ENCODE peak calls at places on chromosomes 6 and 20, in eight cellular contexts. F is heart left ventricle, J is fibroblast of lung, U is PC-3, X is sigmoid colon, H is A549, B is keratinocyte, M is choroid plexus epithelial cell. C is an unnamed sample.

GRCh38 chr6:140623498-140623897 is 1249.0 kb upstream of the CITED2 start:
- DNase-seq in F (no peak), J (peak), U (peak), X (no peak), H (no peak), B (peak), M (peak), C (peak)

GRCh38 chr6:95095271-95095670 is 482.1 kb upstream of the MANEA start:
- DNase-seq in F (no peak), J (peak), U (no peak), X (no peak), H (no peak), B (no peak), M (peak), C (no peak)

GRCh38 chr6:74410630-74411029 is 714.6 kb downstream of the CD109 start:
- DNase-seq in F (no peak), J (peak), U (no peak), X (no peak), H (no peak), B (no peak), M (peak), C (peak)

GRCh38 chr6:169220068-169220964 is 33.3 kb downstream of the THBS2 start:
- DNase-seq in F (no peak), J (no peak), U (no peak), X (peak), H (no peak), B (no peak), M (no peak), C (no peak)

GRCh38 chr6:139514819-139515218 is 140.4 kb upstream of the CITED2 start:
- DNase-seq in F (no peak), J (peak), U (no peak), X (no peak), H (no peak), B (no peak), M (peak), C (no peak)

GRCh38 chr6:157549468-157549745 is 168.4 kb downstream of the ZDHHC14 start:
- DNase-seq in F (no peak), J (no peak), U (no peak), X (no peak), H (no peak), B (no peak), M (no peak), C (no peak)

GRCh38 chr6:131116755-131117360 is 18.4 kb upstream of the AKAP7 start:
- DNase-seq in F (no peak), J (peak), U (peak), X (no peak), H (peak), B (no peak), M (peak), C (no peak)

GRCh38 chr20:58890454-58891075 is 38.0 kb downstream of the GNAS start:
- DNase-seq in F (peak), J (peak), U (peak), X (peak), H (peak), B (no peak), M (peak), C (no peak)

GRCh38 chr6:711925-712324 is 19.0 kb upstream of the EXOC2 start:
- DNase-seq in F (no peak), J (no peak), U (no peak), X (no peak), H (no peak), B (no peak), M (no peak), C (no peak)

GRCh38 chr6:56450882-56451739 is 191.6 kb downstream of the DST start:
- DNase-seq in F (peak), J (peak), U (no peak), X (peak), H (no peak), B (no peak), M (peak), C (peak)

GRCh38 chr6:157236040-157236725 is 87.1 kb downstream of the TMEM242 start:
- DNase-seq in F (no peak), J (no peak), U (no peak), X (peak), H (no peak), B (no peak), M (no peak), C (no peak)

GRCh38 chr20:50982372-50982771 is 23.8 kb downstream of the MOCS3 start:
- DNase-seq in F (no peak), J (peak), U (peak), X (no peak), H (peak), B (peak), M (peak), C (no peak)

GRCh38 chr6:52285174-52286068 is 879 bp upstream of the MCM3 start:
- DNase-seq in F (no peak), J (peak), U (peak), X (no peak), H (no peak), B (no peak), M (no peak), C (no peak)
- H3K4me3 ChIP-seq in F (peak), J (peak), U (peak), X (peak), H (peak), B (peak), M (peak), C (peak)

DNA sequence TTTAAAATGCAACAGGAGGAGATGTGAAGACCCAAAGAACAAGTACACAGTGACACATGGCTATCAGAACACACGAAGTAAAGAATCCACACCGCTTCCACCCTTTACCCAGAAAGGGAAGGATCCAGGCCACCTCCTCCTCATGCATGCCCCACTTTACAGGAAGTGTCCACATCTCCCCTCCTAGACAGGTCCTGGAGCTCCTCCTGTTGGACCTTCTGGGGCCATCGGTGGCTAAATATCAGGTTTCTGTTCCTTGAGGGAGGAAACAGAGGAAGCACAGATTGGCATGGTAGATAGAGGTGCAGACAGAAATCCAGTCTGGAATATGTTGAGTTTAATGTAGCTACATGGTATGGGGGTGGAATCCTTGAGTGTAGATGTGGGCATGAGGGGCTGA is 10.9 kb downstream of the NINL start:
- DNase-seq in F (no peak), J (peak), U (peak), X (no peak), H (no peak), B (no peak), M (peak), C (no peak)
- TF ChIP-seq CTCF in F (no peak), J (peak), U (peak), X (peak), H (peak), B (peak), M (peak), C (peak)

DNA sequence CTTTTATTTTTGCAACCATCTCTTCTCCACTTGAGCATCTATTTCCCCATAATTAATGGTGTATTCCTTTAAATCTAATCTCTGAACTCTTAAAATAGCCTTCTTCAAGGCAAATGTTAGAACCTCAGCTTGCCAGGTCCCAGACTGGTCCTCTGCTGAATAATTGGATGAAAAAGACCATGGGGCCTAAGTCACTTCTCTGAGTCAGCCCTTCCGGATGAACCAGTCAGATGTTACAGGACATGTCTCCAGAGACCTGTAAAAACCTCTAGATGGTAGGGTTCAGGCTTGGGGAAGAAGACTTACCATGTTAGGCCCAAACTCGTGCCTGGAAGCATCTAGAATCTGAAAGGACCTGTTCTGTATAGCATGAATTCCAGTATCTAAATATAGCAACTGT is 97.3 kb downstream of the CDKAL1 start:
- DNase-seq in F (peak), J (no peak), U (no peak), X (no peak), H (no peak), B (no peak), M (peak), C (no peak)
- H3K4me3 ChIP-seq in F (no peak), J (no peak), U (no peak), X (no peak), H (no peak), B (no peak), M (no peak), C (no peak)

DNA sequence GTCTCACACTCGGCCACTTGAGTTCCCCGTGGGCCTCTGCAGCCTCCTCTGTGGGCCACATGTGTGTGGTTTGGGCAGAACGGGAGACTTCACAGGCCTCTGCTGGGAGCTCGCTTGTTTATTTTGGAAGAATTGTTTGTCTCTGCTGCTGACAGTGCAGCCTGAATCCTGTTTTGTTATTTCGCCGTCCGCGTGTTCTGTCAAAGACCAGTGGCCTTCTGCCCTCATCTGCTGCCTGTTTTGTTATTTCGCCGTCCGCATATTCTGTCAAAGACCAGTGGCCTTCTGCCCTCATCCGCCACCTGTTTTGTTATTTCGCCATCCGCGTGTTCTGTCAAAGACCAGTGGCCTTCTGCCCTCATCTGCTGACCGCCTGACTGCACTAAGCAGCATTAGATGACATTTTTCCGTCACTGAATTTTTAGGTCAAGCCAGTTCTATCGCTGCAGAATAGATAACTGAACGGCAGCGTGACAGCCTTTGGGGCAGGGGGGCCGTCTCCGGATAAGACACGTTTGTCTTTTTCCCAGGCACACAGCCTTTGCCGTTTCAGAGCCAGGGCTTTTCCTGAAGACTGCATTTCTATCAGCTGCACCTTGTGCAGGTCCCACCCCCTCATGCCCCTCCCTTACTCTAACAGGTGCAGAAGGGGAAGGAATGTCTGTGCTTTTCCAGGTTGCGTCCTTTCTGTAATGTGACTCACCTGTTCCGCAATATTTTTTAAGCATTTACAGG is 158.5 kb upstream of the AFDN start:
- DNase-seq in F (no peak), J (no peak), U (no peak), X (no peak), H (no peak), B (no peak), M (no peak), C (no peak)
- TF ChIP-seq CTCF in F (no peak), J (no peak), U (no peak), X (no peak), H (no peak), B (no peak), M (no peak), C (no peak)

DNA sequence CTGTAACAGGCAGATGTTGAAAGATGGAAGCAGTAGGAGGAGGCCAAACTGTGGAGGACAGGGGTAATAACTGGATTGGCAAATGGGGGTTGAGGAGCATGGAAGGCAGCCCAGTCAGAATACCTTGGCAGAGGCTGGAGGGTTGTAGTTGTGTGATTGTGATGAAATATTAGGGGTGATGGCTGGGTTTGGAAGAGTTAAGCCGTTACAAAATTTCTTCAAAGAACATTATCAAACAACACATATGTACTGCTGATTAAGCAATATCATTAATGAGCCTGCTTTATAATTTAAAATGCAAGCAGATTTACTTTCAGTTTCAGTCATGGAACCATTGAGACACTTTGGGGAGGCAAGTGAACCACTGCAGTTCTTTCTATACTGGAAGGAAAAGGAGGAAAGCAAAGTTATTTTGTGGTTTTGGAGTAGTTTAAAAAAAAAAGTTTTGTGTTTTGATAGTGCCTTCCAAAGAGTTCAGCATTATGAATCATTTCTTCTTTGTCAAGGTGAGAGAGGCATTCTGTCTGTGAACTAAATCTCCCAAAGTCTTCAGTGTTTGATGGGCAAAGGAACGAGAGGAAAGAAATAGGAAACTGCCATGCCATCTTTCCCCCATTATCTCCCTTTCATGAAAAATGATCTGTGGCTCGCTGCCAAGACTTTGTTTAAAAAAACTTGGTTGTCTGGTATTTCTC is 20.7 kb downstream of the FOXO3 start:
- DNase-seq in F (no peak), J (peak), U (peak), X (peak), H (no peak), B (no peak), M (peak), C (no peak)
- H3K4me3 ChIP-seq in F (no peak), J (peak), U (no peak), X (no peak), H (no peak), B (no peak), M (peak), C (peak)

GRCh38 chr6:113464536-113464935 is 392.6 kb upstream of the MARCKS start:
- DNase-seq in F (no peak), J (no peak), U (no peak), X (no peak), H (no peak), B (no peak), M (no peak), C (no peak)

GRCh38 chr6:113457751-113458150 is 399.4 kb upstream of the MARCKS start:
- DNase-seq in F (no peak), J (no peak), U (no peak), X (no peak), H (no peak), B (no peak), M (no peak), C (no peak)

GRCh38 chr6:113458368-113459010 is 398.7 kb upstream of the MARCKS start:
- DNase-seq in F (no peak), J (no peak), U (no peak), X (no peak), H (no peak), B (no peak), M (peak), C (no peak)

GRCh38 chr6:113464959-113465358 is 392.2 kb upstream of the MARCKS start:
- DNase-seq in F (no peak), J (peak), U (peak), X (no peak), H (peak), B (no peak), M (peak), C (no peak)

GRCh38 chr6:113461153-113461897 is 395.8 kb upstream of the MARCKS start:
- DNase-seq in F (no peak), J (no peak), U (no peak), X (no peak), H (no peak), B (no peak), M (peak), C (no peak)
- TF ChIP-seq CTCF in F (peak), J (peak), U (peak), X (no peak), H (no peak), B (no peak), M (peak), C (no peak)

DNA sequence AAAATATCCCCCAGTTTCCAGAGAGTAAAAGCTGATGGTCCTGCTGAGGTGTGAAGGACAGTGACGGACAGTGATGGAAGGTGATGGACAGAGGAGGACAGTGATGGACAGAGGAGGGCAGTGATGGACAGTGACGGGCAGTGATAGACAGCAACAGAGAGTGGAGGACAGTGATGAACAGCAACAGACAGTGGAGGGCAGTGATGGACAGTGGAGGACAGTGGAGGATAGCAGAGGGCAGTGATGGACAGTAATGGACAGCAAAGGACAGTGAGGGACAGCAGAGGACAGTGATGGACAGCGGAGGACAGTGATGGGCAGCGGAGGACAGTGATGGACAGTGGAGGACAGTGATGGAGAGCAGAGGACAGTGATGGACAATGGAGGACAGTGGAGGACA is 2.7 kb upstream of the NKAIN4 start:
- DNase-seq in F (no peak), J (no peak), U (no peak), X (no peak), H (no peak), B (no peak), M (no peak), C (no peak)
- H3K4me3 ChIP-seq in F (no peak), J (no peak), U (no peak), X (no peak), H (no peak), B (no peak), M (no peak), C (no peak)

C was measured in AG04449.